ENCODE peak calls at places on chromosomes 6 and 20, in five cellular contexts. One of them, this sample, is unnamed.

GRCh38 chr6:93183513-93183912 is 235.8 kb downstream of the EPHA7 start:
- DNase-seq in HL-60: no peak
- DNase-seq in K562: no peak
- DNase-seq in HepG2: no peak
- DNase-seq in H1: no peak
- DNase-seq in this sample: no peak

GRCh38 chr20:19466204-19466928 is 253.9 kb downstream of the SLC24A3 start:
- DNase-seq in HepG2: no peak
- DNase-seq in H1: no peak
- DNase-seq in HL-60: no peak
- DNase-seq in K562: no peak
- DNase-seq in this sample: no peak

GRCh38 chr6:30541515-30542403 is 14.5 kb downstream of the GNL1 start:
- DNase-seq in H1: peak; percentile 87
- DNase-seq in HepG2: peak; percentile 76
- DNase-seq in K562: peak; percentile 91
- DNase-seq in HL-60: peak; percentile 74
- DNase-seq in this sample: peak; percentile 62

GRCh38 chr20:17943343-17943742 is 25.3 kb downstream of the SNX5 start:
- DNase-seq in K562: no peak
- DNase-seq in H1: no peak
- DNase-seq in HL-60: no peak
- DNase-seq in HepG2: no peak
- DNase-seq in this sample: no peak

GRCh38 chr6:165008971-165009370 is 300.4 kb downstream of the C6orf118 start:
- DNase-seq in HL-60: no peak
- DNase-seq in HepG2: no peak
- DNase-seq in H1: no peak
- DNase-seq in K562: no peak
- DNase-seq in this sample: no peak

GRCh38 chr6:50889912-50890311 is 71.2 kb downstream of the TFAP2B start:
- DNase-seq in HL-60: no peak
- DNase-seq in K562: no peak
- DNase-seq in HepG2: no peak
- DNase-seq in H1: no peak
- DNase-seq in this sample: no peak

GRCh38 chr6:39962831-39963230 is 28.6 kb upstream of the MOCS1 start:
- DNase-seq in HL-60: no peak
- DNase-seq in HepG2: no peak
- DNase-seq in H1: no peak
- DNase-seq in K562: no peak
- DNase-seq in this sample: no peak

GRCh38 chr6:150881911-150882481 is 16.5 kb downstream of the MTHFD1L start:
- DNase-seq in K562: no peak
- DNase-seq in H1: no peak
- DNase-seq in HepG2: peak; percentile 97
- DNase-seq in HL-60: no peak
- DNase-seq in this sample: no peak

GRCh38 chr6:109451376-109451775 is 4.2 kb downstream of the MICAL1 start:
- DNase-seq in HL-60: no peak
- DNase-seq in K562: no peak
- DNase-seq in HepG2: no peak
- DNase-seq in H1: no peak
- DNase-seq in this sample: no peak

GRCh38 chr6:144350176-144350575 is 65.0 kb downstream of the UTRN start:
- DNase-seq in H1: no peak
- DNase-seq in K562: no peak
- DNase-seq in HepG2: no peak
- DNase-seq in HL-60: no peak
- DNase-seq in this sample: no peak

GRCh38 chr6:15365273-15365687 is 119.4 kb downstream of the JARID2 start:
- DNase-seq in HL-60: peak; percentile 87
- DNase-seq in H1: no peak
- DNase-seq in K562: peak; percentile 39
- DNase-seq in HepG2: no peak
- DNase-seq in this sample: no peak

GRCh38 chr6:7467007-7467897 is 74.2 kb upstream of the DSP start:
- DNase-seq in HL-60: no peak
- DNase-seq in K562: no peak
- DNase-seq in HepG2: peak; percentile 97
- DNase-seq in H1: peak; percentile 8
- DNase-seq in this sample: no peak

GRCh38 chr6:121382467-121383121 is 48.3 kb upstream of the TBC1D32 start:
- DNase-seq in K562: no peak
- DNase-seq in HepG2: peak; percentile 14
- DNase-seq in H1: no peak
- DNase-seq in HL-60: no peak
- DNase-seq in this sample: no peak

GRCh38 chr6:20876016-20876415 is 341.8 kb downstream of the CDKAL1 start:
- DNase-seq in HL-60: no peak
- DNase-seq in H1: no peak
- DNase-seq in HepG2: no peak
- DNase-seq in K562: no peak
- DNase-seq in this sample: no peak

GRCh38 chr6:34070315-34071110 is 75.4 kb downstream of the GRM4 start:
- DNase-seq in HepG2: no peak
- DNase-seq in H1: no peak
- DNase-seq in K562: no peak
- DNase-seq in HL-60: no peak
- DNase-seq in this sample: no peak

GRCh38 chr6:13217206-13217905 is 111.0 kb downstream of the TBC1D7 start:
- DNase-seq in H1: no peak
- DNase-seq in K562: no peak
- DNase-seq in HL-60: no peak
- DNase-seq in HepG2: peak; percentile 17
- DNase-seq in this sample: no peak

GRCh38 chr6:118895241-118895561 is 1.2 kb downstream of the ASF1A start:
- DNase-seq in K562: no peak
- DNase-seq in HepG2: no peak
- DNase-seq in HL-60: no peak
- DNase-seq in H1: no peak
- DNase-seq in this sample: no peak

GRCh38 chr6:53795702-53796450 is 1.1 kb downstream of the LRRC1 start:
- DNase-seq in H1: peak; percentile 67
- DNase-seq in K562: no peak
- DNase-seq in HL-60: no peak
- DNase-seq in HepG2: peak; percentile 29
- DNase-seq in this sample: no peak

GRCh38 chr6:136067731-136068341 is 182.3 kb downstream of the MTFR2 start:
- DNase-seq in HL-60: no peak
- DNase-seq in H1: peak; percentile 48
- DNase-seq in K562: no peak
- DNase-seq in HepG2: no peak
- DNase-seq in this sample: no peak

DNA sequence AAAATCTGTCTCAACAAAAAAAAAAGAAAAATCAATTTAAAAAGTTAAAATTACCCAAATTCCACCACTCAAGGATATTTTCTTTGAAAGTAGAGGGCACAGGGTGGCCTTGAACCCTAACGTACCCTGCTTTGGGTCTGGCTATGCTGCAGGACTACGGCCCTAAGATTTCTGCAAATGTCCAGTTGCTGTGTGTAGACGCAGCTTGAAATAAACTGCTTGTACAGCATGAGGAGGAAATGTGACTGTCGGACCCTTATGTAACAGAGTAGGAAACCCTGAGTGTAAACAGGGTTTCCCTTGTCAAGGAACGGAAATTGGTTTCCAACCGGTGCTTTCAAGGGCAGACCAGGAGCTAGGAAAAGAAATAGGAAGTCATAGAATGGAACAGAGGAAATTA is 60.8 kb upstream of the SHLD1 start:
- DNase-seq in HL-60: no peak
- DNase-seq in H1: no peak
- DNase-seq in K562: no peak
- DNase-seq in HepG2: peak; percentile 47
- DNase-seq in this sample: no peak
- TF ChIP-seq GABPA in HL-60: no peak
- TF ChIP-seq GABPA in H1: no peak
- TF ChIP-seq GABPA in K562: no peak
- TF ChIP-seq GABPA in HepG2: no peak
- TF ChIP-seq GABPA in this sample: no peak

DNA sequence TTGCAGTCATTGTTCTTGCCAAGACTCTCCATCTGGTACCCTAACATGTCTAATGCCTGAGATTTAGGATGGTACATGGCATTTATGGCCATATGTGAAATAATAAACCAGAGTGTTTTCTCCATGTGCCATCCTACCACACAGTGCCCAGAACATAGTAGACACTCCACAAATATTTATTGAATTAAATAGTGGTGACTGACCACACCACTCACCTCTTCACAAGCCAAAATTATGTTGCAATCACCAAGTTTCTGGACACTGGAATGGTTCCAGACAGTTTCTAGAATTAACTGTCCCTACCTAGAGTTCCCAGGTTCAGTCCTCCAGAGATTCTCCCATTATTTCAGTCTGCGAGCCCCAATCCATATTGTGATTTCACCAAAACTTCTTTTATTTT is 427.3 kb downstream of the KIF16B start:
- DNase-seq in H1: no peak
- DNase-seq in HL-60: no peak
- DNase-seq in K562: no peak
- DNase-seq in HepG2: no peak
- DNase-seq in this sample: no peak
- TF ChIP-seq GABPA in H1: no peak
- TF ChIP-seq GABPA in HL-60: no peak
- TF ChIP-seq GABPA in K562: no peak
- TF ChIP-seq GABPA in HepG2: no peak
- TF ChIP-seq GABPA in this sample: no peak

DNA sequence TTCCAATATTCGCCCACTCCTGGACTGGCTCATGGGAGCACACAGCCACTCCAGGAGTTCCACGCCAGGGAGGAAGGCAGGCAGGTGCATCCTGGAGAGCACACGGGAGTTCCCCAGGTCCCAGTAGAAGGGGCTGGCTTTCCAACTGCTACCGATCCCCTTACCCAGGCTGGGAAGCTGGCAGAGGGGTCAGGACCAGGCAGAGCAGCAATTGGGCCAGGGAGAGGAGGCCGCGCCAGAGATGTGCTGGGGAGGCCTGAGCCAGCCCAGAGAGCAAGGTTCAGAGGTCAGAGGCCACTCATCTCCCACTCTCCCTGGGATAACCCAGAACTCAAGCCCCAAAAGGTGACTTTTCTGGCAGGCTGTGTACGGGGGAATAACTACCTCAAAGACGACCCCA is 111.0 kb downstream of the DLL1 start:
- DNase-seq in H1: no peak
- DNase-seq in K562: no peak
- DNase-seq in HL-60: no peak
- DNase-seq in HepG2: no peak
- DNase-seq in this sample: no peak
- TF ChIP-seq GABPA in H1: no peak
- TF ChIP-seq GABPA in K562: no peak
- TF ChIP-seq GABPA in HL-60: no peak
- TF ChIP-seq GABPA in HepG2: no peak
- TF ChIP-seq GABPA in this sample: no peak

DNA sequence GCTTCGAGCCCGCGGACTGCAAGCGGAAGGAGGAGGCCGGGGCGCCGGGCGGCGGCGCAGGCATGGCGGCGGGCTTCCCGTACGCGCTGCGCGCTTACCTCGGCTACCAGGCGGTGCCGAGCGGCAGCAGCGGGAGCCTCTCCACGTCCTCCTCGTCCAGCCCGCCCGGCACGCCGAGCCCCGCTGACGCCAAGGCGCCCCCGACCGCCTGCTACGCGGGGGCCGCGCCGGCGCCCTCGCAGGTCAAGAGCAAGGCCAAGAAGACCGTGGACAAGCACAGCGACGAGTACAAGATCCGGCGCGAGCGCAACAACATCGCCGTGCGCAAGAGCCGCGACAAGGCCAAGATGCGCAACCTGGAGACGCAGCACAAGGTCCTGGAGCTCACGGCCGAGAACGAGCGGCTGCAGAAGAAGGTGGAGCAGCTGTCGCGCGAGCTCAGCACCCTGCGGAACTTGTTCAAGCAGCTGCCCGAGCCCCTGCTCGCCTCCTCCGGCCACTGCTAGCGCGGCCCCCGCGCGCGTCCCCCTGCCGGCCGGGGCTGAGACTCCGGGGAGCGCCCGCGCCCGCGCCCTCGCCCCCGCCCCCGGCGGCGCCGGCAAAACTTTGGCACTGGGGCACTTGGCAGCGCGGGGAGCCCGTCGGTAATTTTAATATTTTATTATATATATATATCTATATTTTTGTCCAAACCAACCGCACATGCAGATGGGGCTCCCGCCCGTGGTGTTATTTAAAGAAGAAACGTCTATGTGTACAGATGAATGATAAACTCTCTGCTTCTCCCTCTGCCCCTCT is 1.1 kb downstream of the CEBPB start:
- DNase-seq in K562: peak; percentile 69
- DNase-seq in H1: peak; percentile 76
- DNase-seq in HepG2: peak; percentile 42
- DNase-seq in HL-60: peak; percentile 64
- DNase-seq in this sample: no peak
- TF ChIP-seq GABPA in K562: no peak
- TF ChIP-seq GABPA in H1: no peak
- TF ChIP-seq GABPA in HepG2: no peak
- TF ChIP-seq GABPA in HL-60: no peak
- TF ChIP-seq GABPA in this sample: no peak

GRCh38 chr6:56226946-56227879 is 20.2 kb downstream of the COL21A1 start:
- DNase-seq in K562: no peak
- DNase-seq in H1: no peak
- DNase-seq in HepG2: no peak
- DNase-seq in HL-60: no peak
- DNase-seq in this sample: no peak

GRCh38 chr6:56222509-56222908 is 24.9 kb downstream of the COL21A1 start:
- DNase-seq in HL-60: no peak
- DNase-seq in HepG2: no peak
- DNase-seq in K562: no peak
- DNase-seq in H1: no peak
- DNase-seq in this sample: no peak

GRCh38 chr6:56220078-56220477 is 27.3 kb downstream of the COL21A1 start:
- DNase-seq in K562: no peak
- DNase-seq in HepG2: no peak
- DNase-seq in H1: no peak
- DNase-seq in HL-60: no peak
- DNase-seq in this sample: no peak

DNA sequence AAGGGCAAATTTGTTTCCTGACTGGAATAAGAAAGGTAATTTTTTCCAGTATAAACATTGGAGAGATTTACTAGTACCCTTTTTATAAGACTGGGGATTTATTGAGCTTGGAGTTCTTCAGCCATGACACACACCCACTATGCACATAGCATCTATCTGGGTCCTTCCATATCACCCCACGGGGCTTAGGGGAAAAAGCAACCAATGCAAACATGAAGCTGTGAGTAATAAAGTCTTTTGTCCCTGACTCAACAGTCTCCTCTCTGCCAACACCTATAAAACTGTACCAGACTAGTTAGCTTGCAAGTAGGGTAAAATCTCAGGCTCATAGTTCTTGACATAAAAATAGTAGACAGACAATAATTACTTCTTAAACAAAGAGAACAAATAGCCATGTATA is 23.4 kb downstream of the COL21A1 start:
- DNase-seq in H1: no peak
- DNase-seq in K562: no peak
- DNase-seq in HepG2: no peak
- DNase-seq in HL-60: no peak
- DNase-seq in this sample: no peak
- TF ChIP-seq GABPA in H1: no peak
- TF ChIP-seq GABPA in K562: no peak
- TF ChIP-seq GABPA in HepG2: no peak
- TF ChIP-seq GABPA in HL-60: no peak
- TF ChIP-seq GABPA in this sample: no peak

GRCh38 chr6:107458687-107459282 is 579 bp downstream of the PDSS2 start:
- DNase-seq in K562: peak; percentile 31
- DNase-seq in H1: no peak
- DNase-seq in HL-60: no peak
- DNase-seq in HepG2: peak; percentile 25
- DNase-seq in this sample: peak; percentile 8
- TF ChIP-seq GABPA in K562: no peak
- TF ChIP-seq GABPA in H1: no peak
- TF ChIP-seq GABPA in HL-60: no peak
- TF ChIP-seq GABPA in HepG2: no peak
- TF ChIP-seq GABPA in this sample: no peak